ENCODE peak calls at places on chromosomes 3 and 15, in five cellular contexts. One of them, this sample, is unnamed.

GRCh38 chr3:5068531-5068930 is 53.6 kb upstream of the ARL8B start:
- DNase-seq in NCI-H1417 treated with DMSO at 0.1 percent for 48 hours: no peak
- DNase-seq in stimulated activated CD4-positive, alpha-beta T cell treated with anti-CD3 and anti-CD28 coated beads, TNF-alpha, amount 100 ng/mL, for 24 hours: no peak
- DNase-seq in bronchial epithelial cell: no peak
- DNase-seq in midbrain: no peak
- DNase-seq in this sample: no peak

GRCh38 chr3:57434041-57434440 is 110.1 kb downstream of the DNAH12 start:
- DNase-seq in bronchial epithelial cell: peak
- DNase-seq in NCI-H1417 treated with DMSO at 0.1 percent for 48 hours: no peak
- DNase-seq in midbrain: no peak
- DNase-seq in stimulated activated CD4-positive, alpha-beta T cell treated with anti-CD3 and anti-CD28 coated beads, TNF-alpha, amount 100 ng/mL, for 24 hours: no peak
- DNase-seq in this sample: peak

GRCh38 chr15:91496754-91497691 is 356.5 kb upstream of the SLCO3A1 start:
- DNase-seq in bronchial epithelial cell: peak
- DNase-seq in stimulated activated CD4-positive, alpha-beta T cell treated with anti-CD3 and anti-CD28 coated beads, TNF-alpha, amount 100 ng/mL, for 24 hours: no peak
- DNase-seq in NCI-H1417 treated with DMSO at 0.1 percent for 48 hours: no peak
- DNase-seq in midbrain: no peak
- DNase-seq in this sample: no peak

GRCh38 chr15:43150171-43150929 is 17.0 kb downstream of the TMEM62 start:
- DNase-seq in stimulated activated CD4-positive, alpha-beta T cell treated with anti-CD3 and anti-CD28 coated beads, TNF-alpha, amount 100 ng/mL, for 24 hours: no peak
- DNase-seq in NCI-H1417 treated with DMSO at 0.1 percent for 48 hours: no peak
- DNase-seq in midbrain: no peak
- DNase-seq in bronchial epithelial cell: peak
- DNase-seq in this sample: peak

GRCh38 chr15:51759557-51760070 is 8.2 kb downstream of the TMOD2 start:
- DNase-seq in midbrain: no peak
- DNase-seq in NCI-H1417 treated with DMSO at 0.1 percent for 48 hours: no peak
- DNase-seq in stimulated activated CD4-positive, alpha-beta T cell treated with anti-CD3 and anti-CD28 coated beads, TNF-alpha, amount 100 ng/mL, for 24 hours: no peak
- DNase-seq in bronchial epithelial cell: peak
- DNase-seq in this sample: peak

GRCh38 chr3:140896997-140897396 is 44.6 kb upstream of the SLC25A36 start:
- DNase-seq in midbrain: no peak
- DNase-seq in NCI-H1417 treated with DMSO at 0.1 percent for 48 hours: no peak
- DNase-seq in bronchial epithelial cell: peak
- DNase-seq in stimulated activated CD4-positive, alpha-beta T cell treated with anti-CD3 and anti-CD28 coated beads, TNF-alpha, amount 100 ng/mL, for 24 hours: no peak
- DNase-seq in this sample: no peak

GRCh38 chr3:70849911-70850699 is 537.7 kb upstream of the MDFIC2 start:
- DNase-seq in stimulated activated CD4-positive, alpha-beta T cell treated with anti-CD3 and anti-CD28 coated beads, TNF-alpha, amount 100 ng/mL, for 24 hours: no peak
- DNase-seq in midbrain: no peak
- DNase-seq in NCI-H1417 treated with DMSO at 0.1 percent for 48 hours: no peak
- DNase-seq in bronchial epithelial cell: peak
- DNase-seq in this sample: peak

GRCh38 chr3:129312021-129312639 is 33.5 kb downstream of the HMCES start:
- DNase-seq in NCI-H1417 treated with DMSO at 0.1 percent for 48 hours: no peak
- DNase-seq in stimulated activated CD4-positive, alpha-beta T cell treated with anti-CD3 and anti-CD28 coated beads, TNF-alpha, amount 100 ng/mL, for 24 hours: no peak
- DNase-seq in midbrain: no peak
- DNase-seq in bronchial epithelial cell: peak
- DNase-seq in this sample: no peak

GRCh38 chr3:38490288-38490860 is 5.8 kb upstream of the EXOG start:
- DNase-seq in NCI-H1417 treated with DMSO at 0.1 percent for 48 hours: no peak
- DNase-seq in bronchial epithelial cell: no peak
- DNase-seq in midbrain: no peak
- DNase-seq in stimulated activated CD4-positive, alpha-beta T cell treated with anti-CD3 and anti-CD28 coated beads, TNF-alpha, amount 100 ng/mL, for 24 hours: no peak
- DNase-seq in this sample: no peak

GRCh38 chr3:186746008-186746407 is 28.8 kb downstream of the KNG1 start:
- DNase-seq in stimulated activated CD4-positive, alpha-beta T cell treated with anti-CD3 and anti-CD28 coated beads, TNF-alpha, amount 100 ng/mL, for 24 hours: no peak
- DNase-seq in NCI-H1417 treated with DMSO at 0.1 percent for 48 hours: no peak
- DNase-seq in midbrain: peak
- DNase-seq in bronchial epithelial cell: peak
- DNase-seq in this sample: peak

This sample was measured in HTR-8/SVneo.